ENCODE peak calls at places on chromosomes 7 and 10, in six cellular contexts. One of them, this sample, is unnamed.

GRCh38 chr10:125662616-125663015 is 20.3 kb downstream of the TEX36 start:
- DNase-seq in DND-41: no peak
- DNase-seq in neural progenitor cell: no peak
- DNase-seq in hepatocyte: no peak
- DNase-seq in keratinocyte: no peak
- DNase-seq in HCT116: peak
- DNase-seq in this sample: peak

GRCh38 chr7:91247497-91247896 is 16.7 kb upstream of the FZD1 start:
- DNase-seq in neural progenitor cell: no peak
- DNase-seq in hepatocyte: no peak
- DNase-seq in DND-41: no peak
- DNase-seq in keratinocyte: no peak
- DNase-seq in HCT116: no peak
- DNase-seq in this sample: no peak

GRCh38 chr7:66283003-66283920 is 78.1 kb downstream of the TPST1 start:
- DNase-seq in neural progenitor cell: no peak
- DNase-seq in hepatocyte: no peak
- DNase-seq in keratinocyte: peak
- DNase-seq in HCT116: peak
- DNase-seq in DND-41: no peak
- DNase-seq in this sample: peak

GRCh38 chr7:70131807-70132565 is 533.7 kb downstream of the AUTS2 start:
- DNase-seq in neural progenitor cell: no peak
- DNase-seq in keratinocyte: no peak
- DNase-seq in HCT116: no peak
- DNase-seq in DND-41: no peak
- DNase-seq in hepatocyte: no peak
- DNase-seq in this sample: no peak

GRCh38 chr7:23299770-23300300 is 696 bp downstream of the MALSU1 start:
- DNase-seq in keratinocyte: no peak
- DNase-seq in neural progenitor cell: no peak
- DNase-seq in hepatocyte: no peak
- DNase-seq in DND-41: no peak
- DNase-seq in HCT116: no peak
- DNase-seq in this sample: no peak

GRCh38 chr7:81887098-81887497 is 117.3 kb upstream of the HGF start:
- DNase-seq in hepatocyte: no peak
- DNase-seq in HCT116: no peak
- DNase-seq in keratinocyte: no peak
- DNase-seq in neural progenitor cell: no peak
- DNase-seq in DND-41: peak
- DNase-seq in this sample: no peak

GRCh38 chr7:3239291-3239691 is 61.8 kb upstream of the SDK1 start:
- DNase-seq in keratinocyte: no peak
- DNase-seq in DND-41: no peak
- DNase-seq in hepatocyte: no peak
- DNase-seq in neural progenitor cell: no peak
- DNase-seq in HCT116: no peak
- DNase-seq in this sample: no peak

GRCh38 chr7:129535896-129536295 is 33.6 kb downstream of the SMKR1 start:
- DNase-seq in HCT116: no peak
- DNase-seq in neural progenitor cell: no peak
- DNase-seq in DND-41: peak
- DNase-seq in keratinocyte: no peak
- DNase-seq in hepatocyte: no peak
- DNase-seq in this sample: no peak

GRCh38 chr10:132255489-132256344 is 52.0 kb downstream of the STK32C start:
- DNase-seq in DND-41: no peak
- DNase-seq in HCT116: no peak
- DNase-seq in keratinocyte: no peak
- DNase-seq in hepatocyte: no peak
- DNase-seq in neural progenitor cell: no peak
- DNase-seq in this sample: no peak

GRCh38 chr7:2843711-2844152 is 376 bp downstream of the GNA12 start:
- DNase-seq in neural progenitor cell: no peak
- DNase-seq in HCT116: no peak
- DNase-seq in hepatocyte: peak
- DNase-seq in DND-41: peak
- DNase-seq in keratinocyte: no peak
- DNase-seq in this sample: no peak

GRCh38 chr7:142375710-142376313 is 118.0 kb upstream of the PRSS58 start:
- DNase-seq in neural progenitor cell: peak
- DNase-seq in HCT116: peak
- DNase-seq in hepatocyte: peak
- DNase-seq in keratinocyte: no peak
- DNase-seq in DND-41: peak
- DNase-seq in this sample: peak

GRCh38 chr10:58511765-58512469 is 755 bp upstream of the BICC1 start:
- DNase-seq in DND-41: no peak
- DNase-seq in neural progenitor cell: peak
- DNase-seq in keratinocyte: no peak
- DNase-seq in hepatocyte: peak
- DNase-seq in HCT116: no peak
- DNase-seq in this sample: no peak

GRCh38 chr10:49579621-49580020 is 30.5 kb upstream of the SLC18A3 start:
- DNase-seq in DND-41: no peak
- DNase-seq in HCT116: no peak
- DNase-seq in hepatocyte: peak
- DNase-seq in keratinocyte: no peak
- DNase-seq in neural progenitor cell: no peak
- DNase-seq in this sample: no peak

GRCh38 chr7:54956865-54957264 is 62.0 kb upstream of the EGFR start:
- DNase-seq in hepatocyte: no peak
- DNase-seq in keratinocyte: no peak
- DNase-seq in HCT116: no peak
- DNase-seq in DND-41: no peak
- DNase-seq in neural progenitor cell: no peak
- DNase-seq in this sample: no peak

GRCh38 chr7:27897441-27897847 is 157.5 kb downstream of the TAX1BP1 start:
- DNase-seq in hepatocyte: peak
- DNase-seq in HCT116: no peak
- DNase-seq in neural progenitor cell: no peak
- DNase-seq in keratinocyte: no peak
- DNase-seq in DND-41: no peak
- DNase-seq in this sample: no peak

GRCh38 chr7:155208681-155209477 is 88.8 kb upstream of the INSIG1 start:
- DNase-seq in DND-41: no peak
- DNase-seq in neural progenitor cell: no peak
- DNase-seq in hepatocyte: no peak
- DNase-seq in keratinocyte: no peak
- DNase-seq in HCT116: peak
- DNase-seq in this sample: peak

GRCh38 chr10:95406651-95407280 is 116.0 kb upstream of the PDLIM1 start:
- DNase-seq in keratinocyte: no peak
- DNase-seq in hepatocyte: peak
- DNase-seq in HCT116: no peak
- DNase-seq in DND-41: no peak
- DNase-seq in neural progenitor cell: no peak
- DNase-seq in this sample: peak

GRCh38 chr10:8614054-8614565 is 559.6 kb downstream of the GATA3 start:
- DNase-seq in neural progenitor cell: no peak
- DNase-seq in keratinocyte: no peak
- DNase-seq in DND-41: no peak
- DNase-seq in HCT116: no peak
- DNase-seq in hepatocyte: no peak
- DNase-seq in this sample: no peak

GRCh38 chr7:16811555-16811954 is 6.8 kb upstream of the AGR2 start:
- DNase-seq in hepatocyte: peak
- DNase-seq in neural progenitor cell: no peak
- DNase-seq in keratinocyte: no peak
- DNase-seq in HCT116: no peak
- DNase-seq in DND-41: no peak
- DNase-seq in this sample: peak

GRCh38 chr7:141003172-141004080 is 11.3 kb downstream of the MRPS33 start:
- DNase-seq in hepatocyte: peak
- DNase-seq in neural progenitor cell: no peak
- DNase-seq in keratinocyte: no peak
- DNase-seq in DND-41: no peak
- DNase-seq in HCT116: no peak
- DNase-seq in this sample: no peak

GRCh38 chr10:60107308-60107976 is 201.1 kb upstream of the CCDC6 start:
- DNase-seq in hepatocyte: no peak
- DNase-seq in keratinocyte: no peak
- DNase-seq in HCT116: no peak
- DNase-seq in DND-41: no peak
- DNase-seq in neural progenitor cell: no peak
- DNase-seq in this sample: no peak

GRCh38 chr7:30430300-30430699 is 48.3 kb downstream of the NOD1 start:
- DNase-seq in keratinocyte: no peak
- DNase-seq in neural progenitor cell: no peak
- DNase-seq in hepatocyte: no peak
- DNase-seq in DND-41: no peak
- DNase-seq in HCT116: no peak
- DNase-seq in this sample: peak

GRCh38 chr10:116769368-116769767 is 27.0 kb upstream of the HSPA12A start:
- DNase-seq in HCT116: no peak
- DNase-seq in DND-41: no peak
- DNase-seq in neural progenitor cell: no peak
- DNase-seq in hepatocyte: no peak
- DNase-seq in keratinocyte: no peak
- DNase-seq in this sample: no peak

GRCh38 chr7:924541-925231 is 29.8 kb downstream of the ADAP1 start:
- DNase-seq in hepatocyte: no peak
- DNase-seq in DND-41: no peak
- DNase-seq in neural progenitor cell: no peak
- DNase-seq in keratinocyte: no peak
- DNase-seq in HCT116: no peak
- DNase-seq in this sample: peak

GRCh38 chr7:926061-927030 is 28.1 kb downstream of the ADAP1 start:
- DNase-seq in DND-41: no peak
- DNase-seq in hepatocyte: peak
- DNase-seq in HCT116: no peak
- DNase-seq in keratinocyte: no peak
- DNase-seq in neural progenitor cell: no peak
- DNase-seq in this sample: no peak

GRCh38 chr7:927031-927671 is 27.3 kb downstream of the ADAP1 start:
- DNase-seq in HCT116: no peak
- DNase-seq in hepatocyte: no peak
- DNase-seq in neural progenitor cell: no peak
- DNase-seq in DND-41: no peak
- DNase-seq in keratinocyte: no peak
- DNase-seq in this sample: no peak

GRCh38 chr7:923108-924041 is 31.1 kb downstream of the ADAP1 start:
- DNase-seq in DND-41: peak
- DNase-seq in HCT116: no peak
- DNase-seq in hepatocyte: peak
- DNase-seq in keratinocyte: no peak
- DNase-seq in neural progenitor cell: no peak
- DNase-seq in this sample: no peak

GRCh38 chr7:925601-926000 is 28.9 kb downstream of the ADAP1 start:
- DNase-seq in keratinocyte: no peak
- DNase-seq in HCT116: no peak
- DNase-seq in hepatocyte: no peak
- DNase-seq in DND-41: peak
- DNase-seq in neural progenitor cell: no peak
- DNase-seq in this sample: no peak
- H3K4me2 ChIP-seq in keratinocyte: no peak
- H3K4me2 ChIP-seq in HCT116: no peak
- H3K4me2 ChIP-seq in hepatocyte: no peak
- H3K4me2 ChIP-seq in DND-41: no peak
- H3K4me2 ChIP-seq in neural progenitor cell: no peak
- H3K4me2 ChIP-seq in this sample: no peak

DNA sequence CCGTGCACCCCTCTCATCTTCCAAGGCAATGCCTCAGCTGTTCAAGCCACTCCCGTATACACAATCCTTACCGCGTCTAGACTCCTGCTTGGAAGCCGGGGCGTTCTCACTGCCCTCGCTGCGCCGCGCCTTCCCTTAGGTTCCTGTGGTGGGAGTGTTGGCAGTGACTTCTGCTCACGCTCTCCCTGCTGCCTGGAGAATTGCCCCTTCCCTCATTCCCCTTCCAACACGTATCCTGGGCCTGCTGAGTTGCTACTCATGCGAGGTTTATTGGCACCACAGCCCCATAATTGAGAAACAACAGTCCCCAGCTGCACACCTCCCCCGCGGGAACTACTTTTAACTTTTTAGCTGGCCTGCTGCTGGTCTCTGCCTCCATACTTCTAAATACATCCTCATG is 31.9 kb downstream of the RBM17 start:
- DNase-seq in DND-41: no peak
- DNase-seq in hepatocyte: no peak
- DNase-seq in neural progenitor cell: no peak
- DNase-seq in keratinocyte: no peak
- DNase-seq in HCT116: no peak
- DNase-seq in this sample: no peak
- H2AFZ ChIP-seq in DND-41: no peak
- H2AFZ ChIP-seq in hepatocyte: no peak
- H2AFZ ChIP-seq in neural progenitor cell: no peak
- H2AFZ ChIP-seq in keratinocyte: peak
- H2AFZ ChIP-seq in HCT116: no peak
- H2AFZ ChIP-seq in this sample: no peak

GRCh38 chr7:86444245-86444644 is 199.5 kb upstream of the GRM3 start:
- DNase-seq in keratinocyte: no peak
- DNase-seq in DND-41: no peak
- DNase-seq in hepatocyte: no peak
- DNase-seq in neural progenitor cell: no peak
- DNase-seq in HCT116: no peak
- DNase-seq in this sample: no peak
- TF ChIP-seq CTCF in keratinocyte: no peak
- TF ChIP-seq CTCF in DND-41: no peak
- TF ChIP-seq CTCF in hepatocyte: no peak
- TF ChIP-seq CTCF in neural progenitor cell: no peak
- TF ChIP-seq CTCF in HCT116: no peak
- TF ChIP-seq CTCF in this sample: no peak

DNA sequence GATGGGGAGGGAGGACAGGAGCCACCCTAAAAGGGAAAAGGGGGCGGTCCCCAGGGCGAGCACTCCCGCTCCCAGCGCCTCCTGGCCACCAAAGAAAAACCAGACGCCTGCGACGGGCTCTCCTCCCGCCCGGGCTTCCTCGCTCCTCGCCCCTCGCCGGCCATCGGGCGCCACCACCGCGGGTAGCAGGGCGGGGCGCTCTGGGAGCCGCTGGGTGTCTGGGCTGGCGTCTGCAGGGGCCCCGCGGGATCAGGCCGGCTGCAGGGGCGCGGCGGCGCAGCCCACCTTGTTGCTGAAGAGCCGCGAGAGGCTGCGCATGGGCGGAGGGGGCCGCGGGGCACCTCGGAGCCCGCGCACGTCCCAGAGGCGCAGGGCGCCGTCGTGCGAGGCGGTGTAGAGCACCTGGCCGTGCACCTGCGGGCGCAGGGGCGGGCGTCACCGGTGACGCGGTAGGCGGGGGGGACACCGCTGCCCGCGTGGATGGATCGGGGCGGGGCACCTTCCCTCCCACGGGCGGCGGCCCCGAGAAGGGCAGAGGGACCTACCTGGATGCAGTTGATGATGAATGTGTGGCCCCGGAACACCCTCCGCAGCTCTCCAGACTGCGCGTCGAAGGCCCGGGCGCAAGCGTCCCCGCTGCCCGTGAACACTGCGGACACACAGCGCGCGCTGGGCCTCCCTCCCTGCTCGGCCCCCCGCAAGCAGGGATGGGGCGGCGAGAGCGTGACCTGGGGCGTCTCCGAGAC is 28.3 kb downstream of the WDR86 start:
- DNase-seq in hepatocyte: no peak
- DNase-seq in HCT116: no peak
- DNase-seq in DND-41: no peak
- DNase-seq in keratinocyte: no peak
- DNase-seq in neural progenitor cell: peak
- DNase-seq in this sample: no peak
- H3K4me2 ChIP-seq in hepatocyte: peak
- H3K4me2 ChIP-seq in HCT116: no peak
- H3K4me2 ChIP-seq in DND-41: no peak
- H3K4me2 ChIP-seq in keratinocyte: peak
- H3K4me2 ChIP-seq in neural progenitor cell: peak
- H3K4me2 ChIP-seq in this sample: no peak

GRCh38 chr10:88163572-88163971 is 300.1 kb downstream of the PTEN start:
- DNase-seq in neural progenitor cell: no peak
- DNase-seq in keratinocyte: no peak
- DNase-seq in HCT116: no peak
- DNase-seq in hepatocyte: no peak
- DNase-seq in DND-41: no peak
- DNase-seq in this sample: no peak
- H2AFZ ChIP-seq in neural progenitor cell: no peak
- H2AFZ ChIP-seq in keratinocyte: no peak
- H2AFZ ChIP-seq in HCT116: no peak
- H2AFZ ChIP-seq in hepatocyte: no peak
- H2AFZ ChIP-seq in DND-41: no peak
- H2AFZ ChIP-seq in this sample: no peak

This sample was measured in PC-9.